ENCODE peak calls at places on chromosomes 7 and 10, in eight cellular contexts. One of them, this sample, is unnamed.

GRCh38 chr7:21828846-21829245 is 116.9 kb downstream of the CDCA7L start:
- DNase-seq in Right ventricle myocardium superior: no peak
- DNase-seq in NCI-H1092: no peak
- DNase-seq in AG04449: no peak
- DNase-seq in cardiac muscle cell: no peak
- DNase-seq in RWPE1: no peak
- DNase-seq in activated T-cell treated with anti-CD3 and anti-CD28 coated beads, Interleukin-2, amount 50 U/mL, for 1 hour: no peak
- DNase-seq in WTC11: peak
- DNase-seq in this sample: no peak

GRCh38 chr10:60846173-60846572 is 67.9 kb downstream of the CDK1 start:
- DNase-seq in NCI-H1092: no peak
- DNase-seq in WTC11: no peak
- DNase-seq in cardiac muscle cell: peak
- DNase-seq in activated T-cell treated with anti-CD3 and anti-CD28 coated beads, Interleukin-2, amount 50 U/mL, for 1 hour: no peak
- DNase-seq in RWPE1: no peak
- DNase-seq in AG04449: no peak
- DNase-seq in Right ventricle myocardium superior: no peak
- DNase-seq in this sample: no peak

GRCh38 chr7:26958834-26959233 is 94.4 kb upstream of the SKAP2 start:
- DNase-seq in activated T-cell treated with anti-CD3 and anti-CD28 coated beads, Interleukin-2, amount 50 U/mL, for 1 hour: no peak
- DNase-seq in cardiac muscle cell: no peak
- DNase-seq in RWPE1: peak
- DNase-seq in Right ventricle myocardium superior: no peak
- DNase-seq in NCI-H1092: no peak
- DNase-seq in WTC11: no peak
- DNase-seq in AG04449: no peak
- DNase-seq in this sample: no peak

GRCh38 chr7:68694656-68695055 is 903.6 kb upstream of the AUTS2 start:
- DNase-seq in activated T-cell treated with anti-CD3 and anti-CD28 coated beads, Interleukin-2, amount 50 U/mL, for 1 hour: no peak
- DNase-seq in WTC11: no peak
- DNase-seq in RWPE1: no peak
- DNase-seq in cardiac muscle cell: no peak
- DNase-seq in NCI-H1092: no peak
- DNase-seq in AG04449: peak
- DNase-seq in Right ventricle myocardium superior: no peak
- DNase-seq in this sample: no peak

GRCh38 chr7:38186593-38187314 is 8.7 kb downstream of the STARD3NL start:
- DNase-seq in RWPE1: peak
- DNase-seq in Right ventricle myocardium superior: no peak
- DNase-seq in WTC11: no peak
- DNase-seq in cardiac muscle cell: peak
- DNase-seq in AG04449: no peak
- DNase-seq in activated T-cell treated with anti-CD3 and anti-CD28 coated beads, Interleukin-2, amount 50 U/mL, for 1 hour: no peak
- DNase-seq in NCI-H1092: no peak
- DNase-seq in this sample: peak

GRCh38 chr10:78806805-78807221 is 262.0 kb upstream of the ZMIZ1 start:
- DNase-seq in NCI-H1092: no peak
- DNase-seq in RWPE1: peak
- DNase-seq in WTC11: no peak
- DNase-seq in cardiac muscle cell: no peak
- DNase-seq in Right ventricle myocardium superior: no peak
- DNase-seq in AG04449: no peak
- DNase-seq in activated T-cell treated with anti-CD3 and anti-CD28 coated beads, Interleukin-2, amount 50 U/mL, for 1 hour: no peak
- DNase-seq in this sample: no peak

GRCh38 chr10:77478248-77478963 is 159.2 kb downstream of the KCNMA1 start:
- DNase-seq in WTC11: no peak
- DNase-seq in NCI-H1092: no peak
- DNase-seq in activated T-cell treated with anti-CD3 and anti-CD28 coated beads, Interleukin-2, amount 50 U/mL, for 1 hour: no peak
- DNase-seq in Right ventricle myocardium superior: no peak
- DNase-seq in AG04449: peak
- DNase-seq in RWPE1: peak
- DNase-seq in cardiac muscle cell: peak
- DNase-seq in this sample: no peak

GRCh38 chr7:100407285-100408180 is 21.0 kb downstream of the ZCWPW1 start:
- DNase-seq in AG04449: no peak
- DNase-seq in activated T-cell treated with anti-CD3 and anti-CD28 coated beads, Interleukin-2, amount 50 U/mL, for 1 hour: peak
- DNase-seq in Right ventricle myocardium superior: no peak
- DNase-seq in WTC11: no peak
- DNase-seq in RWPE1: peak
- DNase-seq in cardiac muscle cell: peak
- DNase-seq in NCI-H1092: peak
- DNase-seq in this sample: peak